ENCODE peak calls at places on chromosome 16, in ten cellular contexts. H is activated T-cell treated with anti-CD3 and anti-CD28 coated beads for 1 hour, O is activated T-helper 1 cell treated with Interleukin-2 at 50 U/mL for 16 hours, M is NCI-H2029, C is Karpas-422, Q is colonic mucosa, U is prostate gland, L is NAMALWA, B is Caki2, F is LoVo. Y is an unnamed sample.
A peak's percentile ranks its signal among the peaks of the same experiment; 100 is the strongest.

GRCh38 chr16:88782454-88783390 is 2.3 kb downstream of the PIEZO1 start:
- DNase-seq in M (no peak), L (peak; percentile 51), H (no peak), F (no peak), Q (no peak), C (no peak), O (no peak), B (no peak), U (no peak), Y (peak; percentile 84)

GRCh38 chr16:84356176-84356575 is 12.2 kb upstream of the ATP2C2 start:
- DNase-seq in U (no peak), F (no peak), C (no peak), B (no peak), Q (no peak), L (no peak), H (no peak), O (no peak), M (no peak), Y (no peak)

GRCh38 chr16:1097800-1098199 is 1.8 kb upstream of the C1QTNF8 start:
- DNase-seq in O (no peak), Q (no peak), F (no peak), M (no peak), L (no peak), H (no peak), C (no peak), B (no peak), U (no peak), Y (no peak)

GRCh38 chr16:3076577-3076976 is 11.1 kb downstream of the IL32 start:
- DNase-seq in M (no peak), B (no peak), F (no peak), L (no peak), O (no peak), H (no peak), Q (no peak), C (no peak), U (no peak), Y (no peak)

GRCh38 chr16:30032083-30032819 is 1.2 kb upstream of the TLCD3B start:
- DNase-seq in U (no peak), Q (peak; percentile 61), B (peak; percentile 56), C (peak; percentile 90), M (peak; percentile 45), O (peak; percentile 33), H (peak; percentile 37), L (peak; percentile 88), F (peak; percentile 71), Y (peak; percentile 71)

GRCh38 chr16:65909310-65910050 is 457.0 kb upstream of the CDH5 start:
- DNase-seq in O (no peak), M (peak; percentile 72), C (peak; percentile 46), L (peak; percentile 13), B (no peak), F (no peak), Q (no peak), U (no peak), H (no peak), Y (peak; percentile 22)

GRCh38 chr16:19095699-19096098 is 18.1 kb upstream of the ITPRIPL2 start:
- DNase-seq in U (no peak), M (no peak), L (no peak), Q (no peak), H (no peak), F (peak; percentile 69), B (peak; percentile 63), C (peak; percentile 1), O (no peak), Y (no peak)

GRCh38 chr16:22220076-22220453 is 14.0 kb downstream of the EEF2K start:
- DNase-seq in U (no peak), L (no peak), Q (no peak), M (no peak), C (no peak), H (no peak), O (no peak), B (no peak), F (peak; percentile 46), Y (peak; percentile 23)

GRCh38 chr16:1314399-1315068 is 5.1 kb downstream of the UBE2I start:
- DNase-seq in H (no peak), M (no peak), B (no peak), O (no peak), U (no peak), L (no peak), Q (no peak), F (no peak), C (no peak), Y (no peak)

GRCh38 chr16:55569025-55569424 is 2.5 kb downstream of the CAPNS2 start:
- DNase-seq in O (no peak), B (no peak), U (no peak), M (no peak), H (no peak), Q (no peak), L (no peak), F (no peak), C (no peak), Y (peak; percentile 72)

Y was measured in fibroblast of mammary gland.